ENCODE peak calls at places on chromosomes 6 and 20, in six cellular contexts. P is NCI-H1092; N is NK-92 treated with Interleukin-12 subunit alpha and Interleukin-12 subunit beta, amount 100 ng/mL, for 24 hours; D is HEK293T; W is stimulated activated CD4-positive, alpha-beta T cell treated with anti-CD3 and anti-CD28 coated beads, TNF-alpha, amount 100 ng/mL, for 1 hour; T is AG04450. K is an unnamed sample.

GRCh38 chr6:20399518-20399917 is 2.2 kb upstream of the E2F3 start:
- DNase-seq in N (no peak), W (no peak), D (no peak), P (no peak), T (no peak), K (no peak)

GRCh38 chr20:7291946-7292345 is 524.5 kb downstream of the BMP2 start:
- DNase-seq in P (no peak), D (no peak), T (no peak), W (no peak), N (no peak), K (no peak)

GRCh38 chr6:131950767-131951575 is at the start of gene CCN2:
- DNase-seq in N (no peak), W (no peak), P (no peak), D (peak), T (peak), K (no peak)

GRCh38 chr6:130598021-130598989 is 228.9 kb upstream of the SMLR1 start:
- DNase-seq in W (no peak), N (no peak), P (no peak), D (no peak), T (no peak), K (no peak)

GRCh38 chr20:51574248-51575033 is 31.9 kb upstream of the NFATC2 start:
- DNase-seq in D (no peak), T (no peak), N (no peak), P (no peak), W (no peak), K (no peak)

GRCh38 chr6:84753173-84753572 is 11.2 kb downstream of the TBX18 start:
- DNase-seq in P (no peak), W (no peak), N (no peak), D (no peak), T (no peak), K (no peak)

GRCh38 chr6:77337392-77337791 is 125.9 kb downstream of the HTR1B start:
- DNase-seq in D (no peak), N (no peak), P (no peak), W (no peak), T (no peak), K (no peak)

GRCh38 chr6:48388045-48388444 is 277.0 kb upstream of the PTCHD4 start:
- DNase-seq in W (no peak), T (no peak), N (no peak), P (no peak), D (no peak), K (no peak)

GRCh38 chr20:5722927-5723326 is 27.3 kb upstream of the SHLD1 start:
- DNase-seq in N (no peak), T (no peak), W (no peak), D (no peak), P (no peak), K (no peak)

GRCh38 chr20:1166963-1167720 is 17.6 kb downstream of the TMEM74B start:
- DNase-seq in W (no peak), T (no peak), N (no peak), P (no peak), D (no peak), K (no peak)

GRCh38 chr6:25835442-25836283 is 3.8 kb upstream of the SLC17A1 start:
- DNase-seq in N (no peak), T (no peak), W (no peak), D (no peak), P (no peak), K (no peak)

GRCh38 chr20:34112600-34113061 is 588 bp upstream of the EIF2S2 start:
- DNase-seq in T (no peak), D (peak), P (peak), N (no peak), W (no peak), K (peak)

GRCh38 chr6:139457482-139457881 is 83.0 kb upstream of the CITED2 start:
- DNase-seq in P (no peak), D (no peak), W (no peak), T (no peak), N (no peak), K (no peak)

GRCh38 chr20:32945710-32946221 is 58.5 kb downstream of the SUN5 start:
- DNase-seq in D (peak), W (no peak), T (peak), N (no peak), P (no peak), K (peak)

GRCh38 chr6:89050697-89051096 is 29.9 kb upstream of the PNRC1 start:
- DNase-seq in T (no peak), D (no peak), N (no peak), P (no peak), W (no peak), K (no peak)

GRCh38 chr6:134358320-134358719 is 40.4 kb upstream of the SGK1 start:
- DNase-seq in T (no peak), W (no peak), D (no peak), P (no peak), N (no peak), K (no peak)

GRCh38 chr20:709864-710761 is 34.5 kb upstream of the SCRT2 start:
- DNase-seq in N (no peak), D (no peak), T (no peak), W (no peak), P (no peak), K (no peak)

GRCh38 chr20:44642203-44643153 is 9.0 kb downstream of the ADA start:
- DNase-seq in D (peak), N (no peak), P (peak), W (no peak), T (peak), K (peak)

GRCh38 chr20:4805663-4806449 is 84.1 kb downstream of the PRND start:
- DNase-seq in T (no peak), D (no peak), P (no peak), W (no peak), N (no peak), K (no peak)